ENCODE peak calls at places on chromosomes 6 and 20, in seven cellular contexts. One of them, this sample, is unnamed.

GRCh38 chr6:21469213-21469612 is 124.3 kb upstream of the SOX4 start:
- DNase-seq in GM12878: no peak
- DNase-seq in H1: no peak
- DNase-seq in HCT116: no peak
- DNase-seq in HepG2: peak
- DNase-seq in SK-N-SH: no peak
- DNase-seq in K562: no peak
- DNase-seq in this sample: no peak

GRCh38 chr6:43290353-43290904 is 7.6 kb upstream of the SLC22A7 start:
- DNase-seq in GM12878: no peak
- DNase-seq in H1: no peak
- DNase-seq in HCT116: no peak
- DNase-seq in HepG2: no peak
- DNase-seq in SK-N-SH: no peak
- DNase-seq in K562: no peak
- DNase-seq in this sample: no peak

GRCh38 chr20:2700913-2701620 is 8.5 kb downstream of the EBF4 start:
- DNase-seq in GM12878: no peak
- DNase-seq in H1: no peak
- DNase-seq in HCT116: no peak
- DNase-seq in HepG2: no peak
- DNase-seq in SK-N-SH: no peak
- DNase-seq in K562: no peak
- DNase-seq in this sample: no peak

GRCh38 chr6:4489538-4489937 is 286.7 kb upstream of the CDYL start:
- DNase-seq in GM12878: no peak
- DNase-seq in H1: no peak
- DNase-seq in HCT116: no peak
- DNase-seq in HepG2: no peak
- DNase-seq in SK-N-SH: no peak
- DNase-seq in K562: no peak
- DNase-seq in this sample: no peak

GRCh38 chr6:80440496-80441160 is 334.2 kb downstream of the BCKDHB start:
- DNase-seq in GM12878: no peak
- DNase-seq in H1: no peak
- DNase-seq in HCT116: no peak
- DNase-seq in HepG2: no peak
- DNase-seq in SK-N-SH: no peak
- DNase-seq in K562: no peak
- DNase-seq in this sample: no peak

GRCh38 chr6:29014729-29015608 is 9.9 kb upstream of the ZNF311 start:
- DNase-seq in GM12878: no peak
- DNase-seq in H1: no peak
- DNase-seq in HCT116: no peak
- DNase-seq in HepG2: no peak
- DNase-seq in SK-N-SH: no peak
- DNase-seq in K562: no peak
- DNase-seq in this sample: no peak

GRCh38 chr20:24079661-24080412 is 91.3 kb upstream of the GGTLC1 start:
- DNase-seq in GM12878: no peak
- DNase-seq in H1: no peak
- DNase-seq in HCT116: no peak
- DNase-seq in HepG2: no peak
- DNase-seq in SK-N-SH: no peak
- DNase-seq in K562: no peak
- DNase-seq in this sample: no peak

GRCh38 chr6:14702678-14703077 is 543.2 kb upstream of the JARID2 start:
- DNase-seq in GM12878: no peak
- DNase-seq in H1: no peak
- DNase-seq in HCT116: no peak
- DNase-seq in HepG2: no peak
- DNase-seq in SK-N-SH: no peak
- DNase-seq in K562: no peak
- DNase-seq in this sample: no peak

GRCh38 chr6:169800668-169801395 is 49.4 kb downstream of the ERMARD start:
- DNase-seq in GM12878: no peak
- DNase-seq in H1: no peak
- DNase-seq in HCT116: peak
- DNase-seq in HepG2: peak
- DNase-seq in SK-N-SH: no peak
- DNase-seq in K562: no peak
- DNase-seq in this sample: no peak

GRCh38 chr20:55103188-55103587 is 627.8 kb downstream of the DOK5 start:
- DNase-seq in GM12878: no peak
- DNase-seq in H1: no peak
- DNase-seq in HCT116: no peak
- DNase-seq in HepG2: no peak
- DNase-seq in SK-N-SH: no peak
- DNase-seq in K562: peak
- DNase-seq in this sample: no peak

GRCh38 chr6:142378138-142378875 is 76.5 kb downstream of the ADGRG6 start:
- DNase-seq in GM12878: no peak
- DNase-seq in H1: no peak
- DNase-seq in HCT116: peak
- DNase-seq in HepG2: peak
- DNase-seq in SK-N-SH: no peak
- DNase-seq in K562: no peak
- DNase-seq in this sample: no peak

GRCh38 chr20:46900826-46901225 is 6.2 kb downstream of the EYA2 start:
- DNase-seq in GM12878: no peak
- DNase-seq in H1: no peak
- DNase-seq in HCT116: no peak
- DNase-seq in HepG2: no peak
- DNase-seq in SK-N-SH: no peak
- DNase-seq in K562: no peak
- DNase-seq in this sample: no peak

GRCh38 chr6:21587182-21587924 is 6.2 kb upstream of the SOX4 start:
- DNase-seq in GM12878: no peak
- DNase-seq in H1: no peak
- DNase-seq in HCT116: peak
- DNase-seq in HepG2: peak
- DNase-seq in SK-N-SH: peak
- DNase-seq in K562: no peak
- DNase-seq in this sample: peak

GRCh38 chr20:31809656-31810055 is 9.5 kb upstream of the MYLK2 start:
- DNase-seq in GM12878: no peak
- DNase-seq in H1: no peak
- DNase-seq in HCT116: no peak
- DNase-seq in HepG2: no peak
- DNase-seq in SK-N-SH: no peak
- DNase-seq in K562: no peak
- DNase-seq in this sample: no peak

GRCh38 chr20:18585134-18585533 is 2.7 kb upstream of the DTD1 start:
- DNase-seq in GM12878: no peak
- DNase-seq in H1: peak
- DNase-seq in HCT116: peak
- DNase-seq in HepG2: peak
- DNase-seq in SK-N-SH: no peak
- DNase-seq in K562: no peak
- DNase-seq in this sample: peak

GRCh38 chr6:31663961-31664789 is 622 bp downstream of the GPANK1 start:
- DNase-seq in GM12878: no peak
- DNase-seq in H1: no peak
- DNase-seq in HCT116: no peak
- DNase-seq in HepG2: no peak
- DNase-seq in SK-N-SH: no peak
- DNase-seq in K562: peak
- DNase-seq in this sample: no peak

GRCh38 chr6:39203804-39204495 is 25.3 kb downstream of the KCNK5 start:
- DNase-seq in GM12878: no peak
- DNase-seq in H1: no peak
- DNase-seq in HCT116: peak
- DNase-seq in HepG2: no peak
- DNase-seq in SK-N-SH: no peak
- DNase-seq in K562: no peak
- DNase-seq in this sample: no peak

DNA sequence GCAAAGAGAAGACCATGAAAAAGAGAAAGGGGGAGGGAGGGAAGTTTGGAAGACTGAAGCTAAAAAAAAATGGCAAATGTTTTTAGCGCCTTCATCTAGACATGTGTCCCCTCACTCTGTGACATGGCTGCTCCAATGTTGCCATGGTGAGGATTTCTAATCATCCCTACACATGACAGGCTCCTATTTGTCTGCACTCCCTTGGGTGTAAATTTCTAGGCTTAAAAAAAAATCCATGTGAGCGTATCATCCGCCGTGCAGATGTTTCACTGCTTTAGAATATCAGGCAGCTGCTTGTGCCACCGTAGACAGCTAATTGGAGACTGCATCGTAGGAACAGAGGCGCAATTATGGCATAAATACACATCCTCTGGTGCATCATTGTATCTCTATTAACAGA is 761.2 kb upstream of the MMS22L start:
- DNase-seq in GM12878: no peak
- DNase-seq in H1: no peak
- DNase-seq in HCT116: no peak
- DNase-seq in HepG2: no peak
- DNase-seq in SK-N-SH: no peak
- DNase-seq in K562: no peak
- DNase-seq in this sample: no peak
- TF ChIP-seq JUND in GM12878: no peak
- TF ChIP-seq JUND in H1: no peak
- TF ChIP-seq JUND in HCT116: no peak
- TF ChIP-seq JUND in HepG2: no peak
- TF ChIP-seq JUND in SK-N-SH: no peak
- TF ChIP-seq JUND in K562: no peak
- TF ChIP-seq JUND in this sample: no peak

GRCh38 chr20:5529331-5530142 is 212.8 kb upstream of the PROKR2 start:
- DNase-seq in GM12878: peak
- DNase-seq in H1: peak
- DNase-seq in HCT116: peak
- DNase-seq in HepG2: peak
- DNase-seq in SK-N-SH: peak
- DNase-seq in K562: peak
- DNase-seq in this sample: peak
- TF ChIP-seq JUND in GM12878: no peak
- TF ChIP-seq JUND in H1: no peak
- TF ChIP-seq JUND in HCT116: no peak
- TF ChIP-seq JUND in HepG2: no peak
- TF ChIP-seq JUND in SK-N-SH: no peak
- TF ChIP-seq JUND in K562: no peak
- TF ChIP-seq JUND in this sample: no peak

GRCh38 chr6:45625191-45625664 is 247.5 kb upstream of the SUPT3H start:
- DNase-seq in GM12878: no peak
- DNase-seq in H1: no peak
- DNase-seq in HCT116: no peak
- DNase-seq in HepG2: no peak
- DNase-seq in SK-N-SH: no peak
- DNase-seq in K562: no peak
- DNase-seq in this sample: no peak

GRCh38 chr6:45630801-45631200 is 253.1 kb upstream of the SUPT3H start:
- DNase-seq in GM12878: no peak
- DNase-seq in H1: no peak
- DNase-seq in HCT116: no peak
- DNase-seq in HepG2: no peak
- DNase-seq in SK-N-SH: no peak
- DNase-seq in K562: no peak
- DNase-seq in this sample: peak

GRCh38 chr6:45624228-45624627 is 246.5 kb upstream of the SUPT3H start:
- DNase-seq in GM12878: no peak
- DNase-seq in H1: no peak
- DNase-seq in HCT116: no peak
- DNase-seq in HepG2: no peak
- DNase-seq in SK-N-SH: no peak
- DNase-seq in K562: no peak
- DNase-seq in this sample: no peak

GRCh38 chr6:45630314-45630713 is 252.6 kb upstream of the SUPT3H start:
- DNase-seq in GM12878: no peak
- DNase-seq in H1: no peak
- DNase-seq in HCT116: no peak
- DNase-seq in HepG2: no peak
- DNase-seq in SK-N-SH: no peak
- DNase-seq in K562: no peak
- DNase-seq in this sample: no peak

DNA sequence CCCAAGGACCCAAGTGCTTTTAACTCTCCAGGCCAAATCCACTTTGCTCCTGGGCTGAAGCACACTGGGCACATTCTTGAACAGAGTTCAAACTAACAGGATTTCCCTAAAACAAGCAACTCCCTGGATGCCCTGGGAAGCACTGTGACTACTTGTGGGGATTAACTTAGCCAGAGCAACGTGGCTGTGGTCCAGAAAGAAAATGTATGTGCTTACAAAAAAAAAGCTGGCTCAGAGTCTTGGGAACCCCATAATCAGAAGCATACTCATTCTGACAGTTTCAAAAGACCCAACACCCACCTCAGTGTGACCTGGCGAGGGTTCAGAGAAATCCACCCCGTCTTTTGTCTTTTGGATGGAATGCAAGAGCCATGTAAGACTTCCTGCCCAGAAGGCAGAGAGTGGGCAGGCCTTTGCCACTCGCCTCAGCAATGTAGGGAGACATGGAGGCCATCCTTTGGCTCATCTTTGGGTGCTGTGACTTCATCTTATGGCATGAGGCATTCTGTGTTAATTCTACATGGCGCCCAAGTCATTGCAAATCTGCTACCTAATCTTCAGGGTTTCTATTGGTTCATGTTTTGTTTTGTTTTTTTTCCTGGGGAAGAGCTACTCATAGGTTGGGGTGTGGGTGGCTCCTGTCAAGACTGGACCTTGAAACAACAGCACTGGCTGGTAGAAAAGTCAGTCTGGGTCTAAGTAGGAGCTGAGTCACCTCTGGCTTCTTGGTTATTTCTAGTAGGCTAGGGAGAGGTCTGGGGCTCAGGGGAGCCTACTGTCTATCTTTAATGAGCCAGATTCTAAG is 248.6 kb upstream of the SUPT3H start:
- DNase-seq in GM12878: no peak
- DNase-seq in H1: no peak
- DNase-seq in HCT116: no peak
- DNase-seq in HepG2: no peak
- DNase-seq in SK-N-SH: no peak
- DNase-seq in K562: no peak
- DNase-seq in this sample: no peak
- TF ChIP-seq JUND in GM12878: no peak
- TF ChIP-seq JUND in H1: no peak
- TF ChIP-seq JUND in HCT116: no peak
- TF ChIP-seq JUND in HepG2: no peak
- TF ChIP-seq JUND in SK-N-SH: peak
- TF ChIP-seq JUND in K562: no peak
- TF ChIP-seq JUND in this sample: no peak

DNA sequence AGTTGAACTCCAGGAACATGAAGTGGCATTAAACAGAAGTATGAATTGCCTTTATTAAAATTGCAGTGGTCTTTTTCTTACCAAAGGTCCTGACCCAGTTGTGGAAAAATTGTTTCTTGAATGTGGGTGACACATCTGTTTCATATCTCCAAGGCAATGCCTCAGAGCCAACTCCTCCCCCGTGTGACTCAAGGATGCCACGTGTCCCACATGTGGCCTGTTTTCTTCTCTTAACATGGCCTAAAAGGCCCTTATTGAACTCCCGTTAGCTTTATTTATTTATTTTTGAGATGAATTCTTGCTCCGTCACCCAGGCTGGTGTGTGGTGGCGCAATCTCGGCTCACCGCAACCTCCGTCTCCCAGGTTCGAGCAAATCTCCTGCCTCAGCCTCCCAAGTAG is 128.4 kb upstream of the ESR1 start:
- DNase-seq in GM12878: no peak
- DNase-seq in H1: no peak
- DNase-seq in HCT116: no peak
- DNase-seq in HepG2: no peak
- DNase-seq in SK-N-SH: no peak
- DNase-seq in K562: no peak
- DNase-seq in this sample: no peak
- TF ChIP-seq JUND in GM12878: no peak
- TF ChIP-seq JUND in H1: no peak
- TF ChIP-seq JUND in HCT116: no peak
- TF ChIP-seq JUND in HepG2: no peak
- TF ChIP-seq JUND in SK-N-SH: no peak
- TF ChIP-seq JUND in K562: no peak
- TF ChIP-seq JUND in this sample: no peak

GRCh38 chr20:34331838-34332237 is 28.7 kb upstream of the AHCY start:
- DNase-seq in GM12878: no peak
- DNase-seq in H1: no peak
- DNase-seq in HCT116: no peak
- DNase-seq in HepG2: no peak
- DNase-seq in SK-N-SH: no peak
- DNase-seq in K562: no peak
- DNase-seq in this sample: no peak
- TF ChIP-seq JUND in GM12878: no peak
- TF ChIP-seq JUND in H1: no peak
- TF ChIP-seq JUND in HCT116: no peak
- TF ChIP-seq JUND in HepG2: no peak
- TF ChIP-seq JUND in SK-N-SH: no peak
- TF ChIP-seq JUND in K562: no peak
- TF ChIP-seq JUND in this sample: no peak